ENCODE peak calls at places on chromosomes 7 and 10, in five cellular contexts. D, U, F, K and Z are unnamed samples.

GRCh38 chr7:128906766-128907559 is 3.5 kb downstream of the KCP start:
- DNase-seq in F (no peak), K (no peak), U (no peak), D (no peak), Z (no peak)

GRCh38 chr7:136502162-136502561 is 366.3 kb upstream of the CHRM2 start:
- DNase-seq in K (no peak), F (no peak), D (no peak), U (no peak), Z (no peak)

GRCh38 chr7:142418316-142418715 is 160.5 kb upstream of the PRSS58 start:
- DNase-seq in F (no peak), K (no peak), D (no peak), U (no peak), Z (no peak)

GRCh38 chr7:47582748-47583740 is 1.1 kb upstream of the TNS3 start:
- DNase-seq in F (peak), D (no peak), U (no peak), K (no peak), Z (no peak)

GRCh38 chr7:28608766-28609165 is 196.4 kb downstream of the CREB5 start:
- DNase-seq in D (no peak), F (peak), U (peak), K (no peak), Z (no peak)

GRCh38 chr10:31602541-31603244 is 283.7 kb downstream of the ZEB1 start:
- DNase-seq in D (peak), K (no peak), F (peak), U (peak), Z (peak)

GRCh38 chr10:99232357-99232999 is 3.2 kb downstream of the HPSE2 start:
- DNase-seq in K (no peak), U (no peak), F (no peak), D (no peak), Z (no peak)

GRCh38 chr7:229184-229964 is 37.0 kb downstream of the FAM20C start:
- DNase-seq in U (no peak), D (no peak), F (peak), K (no peak), Z (peak)

GRCh38 chr10:125084191-125085186 is 75.9 kb downstream of the CTBP2 start:
- DNase-seq in K (no peak), U (peak), D (peak), F (peak), Z (peak)

GRCh38 chr10:110901954-110902819 is 16.8 kb downstream of the BBIP1 start:
- DNase-seq in F (peak), U (peak), K (no peak), D (peak), Z (peak)

GRCh38 chr10:12579954-12580858 is 230.9 kb downstream of the CAMK1D start:
- DNase-seq in D (peak), F (peak), K (no peak), U (no peak), Z (no peak)

GRCh38 chr10:4819707-4820106 is 6.3 kb upstream of the AKR1E2 start:
- DNase-seq in D (no peak), F (no peak), U (no peak), K (no peak), Z (no peak)

GRCh38 chr10:90966146-90966545 is 45.3 kb upstream of the ANKRD1 start:
- DNase-seq in D (no peak), K (no peak), F (no peak), U (no peak), Z (no peak)

GRCh38 chr7:104855826-104856225 is 158.2 kb upstream of the KMT2E start:
- DNase-seq in F (no peak), U (peak), D (no peak), K (no peak), Z (no peak)

GRCh38 chr10:49608166-49608758 is 1.8 kb upstream of the SLC18A3 start:
- DNase-seq in K (no peak), D (no peak), F (no peak), U (no peak), Z (no peak)

GRCh38 chr10:44233561-44234470 is 151.1 kb downstream of the CXCL12 start:
- DNase-seq in F (no peak), U (no peak), D (no peak), K (no peak), Z (no peak)

GRCh38 chr10:49613160-49613881 is 516 bp upstream of the CHAT start:
- DNase-seq in U (no peak), D (no peak), F (no peak), K (no peak), Z (no peak)

DNA sequence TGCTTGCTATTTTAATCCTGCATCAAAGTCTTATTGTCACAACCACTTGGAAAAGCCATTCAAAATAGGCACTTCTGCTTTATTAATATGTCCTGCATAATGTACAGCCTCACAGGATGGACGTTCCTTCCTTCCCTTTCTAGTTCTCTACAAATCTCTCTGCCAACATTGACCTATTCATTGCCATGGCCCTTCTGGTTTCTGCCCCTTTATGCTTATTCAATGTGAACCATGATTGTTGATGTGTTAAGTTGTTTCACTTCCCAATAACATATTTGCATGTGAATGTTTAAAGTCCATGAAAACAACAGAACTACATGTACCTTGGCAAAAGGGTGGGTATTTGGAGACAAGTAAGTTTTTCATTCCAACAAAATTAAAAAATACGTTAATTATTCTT is 45.7 kb downstream of the COL28A1 start:
- DNase-seq in U (no peak), D (no peak), F (no peak), K (no peak), Z (no peak)
- H3K4me3 ChIP-seq in U (no peak), D (no peak), F (no peak), K (no peak), Z (no peak)

GRCh38 chr7:64184376-64184775 is 22.6 kb upstream of the ZNF735 start:
- DNase-seq in K (no peak), D (no peak), U (no peak), F (no peak), Z (no peak)
- TF ChIP-seq CTCF in K (no peak), D (no peak), U (no peak), F (no peak), Z (no peak)

DNA sequence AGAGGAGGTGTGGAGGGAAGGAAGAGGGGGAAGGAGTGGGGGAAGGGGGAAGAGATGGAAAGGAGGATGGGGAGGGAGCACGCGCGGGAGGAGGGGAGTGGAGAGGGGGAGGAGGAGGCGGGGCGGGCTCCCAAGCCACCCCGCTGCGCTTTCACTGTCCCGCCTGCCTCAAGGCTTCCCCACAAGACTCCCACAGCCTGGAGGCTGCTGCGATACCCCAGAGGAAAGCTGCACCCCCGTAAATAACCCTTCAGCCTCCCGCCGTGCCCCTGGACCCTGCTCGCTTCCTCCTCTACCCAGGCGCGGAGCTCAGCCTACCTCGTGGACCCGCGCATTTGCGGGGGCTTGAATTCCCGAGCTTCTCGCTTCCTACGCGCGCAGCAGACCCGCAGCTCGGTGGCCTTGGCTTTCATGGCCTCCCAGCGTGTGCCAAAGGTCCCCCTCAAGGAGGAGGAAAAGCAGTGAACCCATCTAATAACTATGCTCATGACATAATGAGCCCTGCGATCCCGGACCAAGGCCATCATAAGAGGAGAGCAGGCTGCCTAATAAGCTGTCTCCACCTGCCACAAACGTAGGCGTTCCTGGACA is at the start of gene C10orf67:
- DNase-seq in D (peak), U (peak), K (no peak), F (peak), Z (no peak)
- H3K4me3 ChIP-seq in D (peak), U (peak), K (no peak), F (peak), Z (peak)

DNA sequence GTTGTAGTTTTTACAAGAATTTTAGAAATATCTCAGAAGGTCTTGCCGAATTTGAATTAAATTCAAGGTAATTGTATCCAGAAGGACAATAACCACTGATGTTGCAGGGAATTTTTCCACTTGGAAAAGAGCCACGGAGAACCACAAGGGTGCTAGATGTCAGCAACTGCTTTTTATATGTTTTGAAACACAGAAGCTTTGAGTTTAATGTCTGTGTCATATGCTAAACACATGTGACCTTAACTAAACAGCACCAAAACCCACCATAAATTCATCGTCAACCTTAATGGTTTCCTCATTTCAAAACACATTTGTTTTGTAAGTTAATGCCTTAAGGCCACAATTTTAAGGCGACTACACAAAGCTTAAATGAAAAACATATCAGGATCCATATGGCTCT is 106.9 kb downstream of the COL28A1 start:
- DNase-seq in F (peak), U (no peak), K (no peak), D (no peak), Z (peak)
- TF ChIP-seq CTCF in F (no peak), U (no peak), K (no peak), D (no peak), Z (no peak)

DNA sequence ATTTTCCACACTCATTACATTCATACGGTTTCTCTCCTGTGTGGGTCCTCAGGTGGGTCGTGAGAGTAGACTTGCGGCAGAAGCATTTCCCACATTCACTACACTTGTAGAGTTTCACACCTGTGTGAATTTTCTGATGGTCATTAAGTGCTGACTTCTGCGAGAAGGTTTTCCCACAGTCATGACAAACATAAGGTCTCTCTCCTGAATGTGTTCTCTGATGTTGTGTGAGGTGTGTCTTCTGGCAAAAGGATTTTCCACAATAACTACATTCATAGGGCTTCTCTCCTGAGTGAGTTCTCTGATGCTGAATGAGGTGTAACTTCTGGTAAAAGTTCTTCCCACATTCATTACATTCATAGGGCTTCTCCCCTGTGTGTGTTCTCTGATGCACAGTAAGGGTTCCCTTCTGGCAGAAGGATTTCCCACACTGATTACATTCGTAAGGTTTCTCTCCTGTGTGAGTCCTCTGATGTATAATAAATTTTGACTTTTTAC is 15.1 kb downstream of the ZNF12 start:
- DNase-seq in U (peak), F (peak), D (no peak), K (no peak), Z (no peak)
- H3K4me3 ChIP-seq in U (no peak), F (no peak), D (no peak), K (no peak), Z (no peak)

DNA sequence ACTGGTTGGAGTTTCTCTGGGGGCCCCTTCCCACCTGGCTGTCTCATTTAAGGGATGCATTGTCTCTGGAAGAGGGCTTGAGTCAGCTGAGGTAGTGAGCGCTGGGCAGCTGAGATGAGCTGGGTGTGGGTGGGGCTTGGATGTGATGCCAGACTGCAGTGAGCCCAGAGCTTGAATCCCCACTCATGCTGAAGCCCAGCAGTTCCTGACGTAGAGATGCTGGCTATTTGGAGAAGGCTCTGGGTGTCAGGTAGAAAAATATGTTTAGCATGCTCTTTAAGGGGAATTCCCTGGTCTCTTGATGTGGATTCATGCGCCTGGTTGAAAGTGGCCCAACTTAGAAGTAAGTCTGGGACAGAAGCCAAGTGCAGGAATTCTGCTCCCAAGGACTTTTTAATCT is 241.5 kb upstream of the IGFBP3 start:
- DNase-seq in F (no peak), U (peak), K (no peak), D (no peak), Z (no peak)
- TF ChIP-seq CTCF in F (no peak), U (no peak), K (no peak), D (no peak), Z (no peak)

DNA sequence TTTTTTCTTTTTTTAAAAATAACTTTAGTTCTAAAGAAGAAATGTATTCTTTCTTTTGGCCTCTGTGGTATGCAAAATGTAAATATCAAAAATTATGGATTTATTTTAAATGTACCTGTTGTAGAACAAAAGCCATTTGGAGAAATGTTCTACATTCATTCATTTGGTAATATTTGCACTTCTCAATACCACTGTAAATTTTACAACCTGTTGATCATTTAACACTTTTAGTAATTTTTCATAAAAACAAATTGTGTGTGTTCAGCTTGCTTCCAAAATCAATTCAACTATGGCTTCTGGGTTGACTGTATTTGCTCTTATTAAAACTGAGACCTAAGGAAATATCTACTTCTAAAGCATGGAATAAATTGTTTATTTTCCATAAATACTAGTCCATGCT is 2.3 kb upstream of the IGF2BP3 start:
- DNase-seq in F (no peak), U (no peak), K (no peak), D (no peak), Z (no peak)
- H3K4me3 ChIP-seq in F (no peak), U (no peak), K (peak), D (peak), Z (no peak)

GRCh38 chr10:107814865-107815487 is 650.5 kb upstream of the SORCS1 start:
- DNase-seq in D (no peak), U (peak), K (peak), F (peak), Z (peak)
- TF ChIP-seq CTCF in D (no peak), U (peak), K (peak), F (peak), Z (peak)

DNA sequence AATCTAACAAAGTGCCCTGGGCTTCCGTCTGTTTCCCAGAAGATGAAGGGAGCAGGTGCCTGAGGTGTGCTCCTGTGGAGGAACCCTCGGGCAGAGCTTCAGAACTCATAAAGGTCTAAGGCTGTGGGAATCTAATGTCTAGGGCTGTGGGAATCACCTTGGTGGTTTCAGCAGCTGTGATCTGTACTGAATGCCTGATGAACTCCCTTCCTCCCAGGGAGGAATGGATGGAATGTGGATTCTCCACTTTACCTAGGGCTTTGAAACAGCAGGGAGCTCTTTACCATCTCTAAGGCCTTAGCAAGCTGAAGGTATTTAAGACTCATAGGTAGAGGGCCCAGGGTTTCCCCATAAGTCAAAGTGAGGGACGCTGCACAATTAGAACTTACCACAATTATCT is 36.0 kb upstream of the SEMA3E start:
- DNase-seq in K (no peak), D (no peak), F (no peak), U (peak), Z (no peak)
- H3K4me3 ChIP-seq in K (no peak), D (no peak), F (no peak), U (no peak), Z (no peak)

GRCh38 chr7:98872328-98872924 is 2.6 kb upstream of the TMEM130 start:
- DNase-seq in D (peak), F (no peak), K (peak), U (peak), Z (no peak)
- TF ChIP-seq CTCF in D (peak), F (peak), K (peak), U (peak), Z (peak)